ENCODE peak calls at places on chromosomes 2 and 18, in eight cellular contexts. D, R, V, G, N, C, Q and L are unnamed samples.

GRCh38 chr2:238045575-238045974 is 15.2 kb upstream of the SCLY start:
- DNase-seq in D (no peak), R (no peak), V (no peak), G (no peak), N (no peak), C (no peak), Q (no peak), L (no peak)

GRCh38 chr2:89850881-89851582 is 1159.6 kb downstream of the RPIA start:
- DNase-seq in D (no peak), R (no peak), V (no peak), G (no peak), N (no peak), C (no peak), Q (no peak), L (no peak)

GRCh38 chr2:230924470-230925341 is at the start of gene GPR55:
- DNase-seq in D (peak; percentile 90), R (peak; percentile 48), V (no peak), G (no peak), N (no peak), C (no peak), Q (no peak), L (peak; percentile 56)

GRCh38 chr18:51153659-51154371 is 43.7 kb downstream of the MEX3C start:
- DNase-seq in D (peak; percentile 36), R (no peak), V (no peak), G (no peak), N (no peak), C (no peak), Q (no peak), L (peak; percentile 54)

GRCh38 chr2:237091779-237092436 is 6.2 kb downstream of the COPS8 start:
- DNase-seq in D (no peak), R (no peak), V (peak; percentile 27), G (peak; percentile 86), N (peak; percentile 90), C (no peak), Q (no peak), L (no peak)

GRCh38 chr18:47204908-47205522 is 28.9 kb upstream of the IER3IP1 start:
- DNase-seq in D (peak; percentile 38), R (no peak), V (peak; percentile 41), G (peak; percentile 55), N (peak; percentile 68), C (no peak), Q (peak; percentile 15), L (peak; percentile 75)

GRCh38 chr18:72458256-72458655 is 85.9 kb downstream of the CBLN2 start:
- DNase-seq in D (no peak), R (no peak), V (no peak), G (no peak), N (no peak), C (no peak), Q (no peak), L (no peak)

GRCh38 chr18:55448390-55448789 is 139.6 kb downstream of the TCF4 start:
- DNase-seq in D (no peak), R (no peak), V (no peak), G (no peak), N (no peak), C (no peak), Q (no peak), L (no peak)

GRCh38 chr2:107810734-107811133 is 16.0 kb upstream of the RGPD4 start:
- DNase-seq in D (peak; percentile 21), R (no peak), V (no peak), G (no peak), N (no peak), C (no peak), Q (no peak), L (no peak)

GRCh38 chr2:45497355-45497754 is 113.7 kb downstream of the SRBD1 start:
- DNase-seq in D (no peak), R (no peak), V (peak; percentile 0), G (no peak), N (peak; percentile 42), C (no peak), Q (no peak), L (no peak)

GRCh38 chr18:12890500-12890899 is 6.5 kb upstream of the PTPN2 start:
- DNase-seq in D (no peak), R (no peak), V (no peak), G (no peak), N (peak; percentile 29), C (no peak), Q (no peak), L (no peak)

GRCh38 chr2:60483400-60483799 is 70.1 kb downstream of the BCL11A start:
- DNase-seq in D (no peak), R (no peak), V (peak; percentile 81), G (peak; percentile 38), N (peak; percentile 64), C (no peak), Q (peak; percentile 59), L (no peak)

GRCh38 chr2:172929644-172930043 is 146.0 kb upstream of the MAP3K20 start:
- DNase-seq in D (no peak), R (no peak), V (no peak), G (no peak), N (peak; percentile 30), C (no peak), Q (no peak), L (no peak)

GRCh38 chr2:240820014-240820606 is at the start of gene KIF1A:
- DNase-seq in D (peak; percentile 98), R (no peak), V (no peak), G (no peak), N (no peak), C (no peak), Q (no peak), L (no peak)

GRCh38 chr2:196821195-196821594 is 12.0 kb upstream of the C2orf66 start:
- DNase-seq in D (no peak), R (no peak), V (peak; percentile 58), G (peak; percentile 38), N (peak; percentile 77), C (no peak), Q (no peak), L (no peak)

GRCh38 chr2:235639387-235639786 is 145.5 kb downstream of the AGAP1 start:
- DNase-seq in D (no peak), R (no peak), V (peak; percentile 90), G (peak; percentile 98), N (peak; percentile 96), C (no peak), Q (peak; percentile 60), L (peak; percentile 35)

GRCh38 chr18:34159691-34160185 is 65.0 kb downstream of the NOL4 start:
- DNase-seq in D (no peak), R (no peak), V (no peak), G (no peak), N (no peak), C (no peak), Q (no peak), L (no peak)

GRCh38 chr2:27736031-27736889 is 35.3 kb upstream of the MRPL33 start:
- DNase-seq in D (no peak), R (no peak), V (no peak), G (no peak), N (no peak), C (no peak), Q (no peak), L (no peak)
- H3K4me3 ChIP-seq in D (peak overlapping the region; percentile 71), R (peak overlapping the region; percentile 62), V (no peak overlapping the region), G (peak overlapping the region; percentile 70), N (no peak overlapping the region), C (peak overlapping the region; percentile 55), Q (no peak overlapping the region), L (no peak overlapping the region)

GRCh38 chr2:188181035-188181434 is 110.6 kb upstream of the GULP1 start:
- DNase-seq in D (no peak), R (no peak), V (no peak), G (peak; percentile 19), N (no peak), C (no peak), Q (peak; percentile 10), L (no peak)
- H3K4me3 ChIP-seq in D (no peak overlapping the region), R (no peak overlapping the region), V (no peak overlapping the region), G (no peak overlapping the region), N (no peak overlapping the region), C (no peak overlapping the region), Q (no peak overlapping the region), L (no peak overlapping the region)

GRCh38 chr2:221572180-221572820 is at the start of gene EPHA4:
- DNase-seq in D (peak; percentile 96), R (peak; percentile 87), V (peak; percentile 72), G (peak; percentile 90), N (peak; percentile 67), C (peak; percentile 91), Q (peak; percentile 78), L (peak; percentile 93)

GRCh38 chr2:221569342-221570278 is 2.5 kb downstream of the EPHA4 start:
- DNase-seq in D (peak; percentile 58), R (no peak), V (no peak), G (no peak), N (no peak), C (no peak), Q (no peak), L (no peak)

GRCh38 chr2:221571108-221571390 is 1.1 kb downstream of the EPHA4 start:
- DNase-seq in D (no peak), R (peak; percentile 45), V (peak; percentile 19), G (peak; percentile 48), N (no peak), C (no peak), Q (no peak), L (no peak)

GRCh38 chr2:221571391-221572179 is 519 bp downstream of the EPHA4 start:
- DNase-seq in D (peak; percentile 67), R (peak; percentile 55), V (peak; percentile 32), G (peak; percentile 71), N (peak; percentile 15), C (no peak), Q (peak; percentile 34), L (peak; percentile 32)

DNA sequence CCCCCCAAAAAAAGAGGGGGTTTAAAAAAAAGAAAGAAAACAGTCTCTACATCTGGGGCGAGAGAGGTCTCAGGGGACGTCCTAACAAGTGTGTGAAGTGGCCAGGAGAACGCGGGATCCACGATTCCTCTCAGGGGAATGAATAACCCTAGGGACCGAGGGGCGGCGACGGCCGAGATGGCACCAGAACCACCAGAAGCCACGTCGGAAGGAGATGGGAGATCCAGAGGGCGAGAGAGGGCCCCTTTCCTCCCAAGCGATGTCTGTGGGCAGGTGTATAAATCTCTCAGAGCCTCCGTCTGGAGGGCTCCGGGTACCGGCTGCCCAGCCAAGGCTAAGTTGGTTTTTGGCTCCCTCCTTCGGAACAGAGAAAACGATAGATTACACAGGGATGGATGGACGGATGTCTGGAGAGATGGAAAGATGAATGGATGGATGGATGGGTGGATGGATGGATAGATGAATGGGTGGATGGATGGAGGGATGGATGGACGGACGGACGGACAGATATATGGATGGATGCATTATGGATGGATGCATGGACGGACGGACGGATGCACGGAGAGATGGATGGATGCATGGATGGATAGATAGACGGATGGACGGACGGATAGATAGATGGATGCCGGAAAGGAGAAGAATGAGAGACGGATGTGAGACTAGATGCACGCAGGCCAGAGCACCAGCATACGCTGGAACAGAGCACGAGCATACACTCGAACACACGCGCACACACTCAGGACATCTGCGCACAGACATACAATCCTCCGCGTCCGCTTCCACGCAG is 1.6 kb downstream of the EPHA4 start:
- DNase-seq in D (peak; percentile 45), R (no peak), V (peak; percentile 6), G (peak; percentile 34), N (peak; percentile 6), C (no peak), Q (no peak), L (peak; percentile 32)
- H3K4me3 ChIP-seq in D (peak overlapping the region; percentile 67), R (peak overlapping the region; percentile 75), V (peak overlapping the region; percentile 76), G (peak overlapping the region; percentile 100), N (no peak overlapping the region), C (peak overlapping the region; percentile 58), Q (peak overlapping the region; percentile 43), L (no peak overlapping the region)

GRCh38 chr2:85697716-85698115 is 3.6 kb downstream of the GNLY start:
- DNase-seq in D (no peak), R (no peak), V (no peak), G (no peak), N (no peak), C (no peak), Q (no peak), L (no peak)
- H3K4me3 ChIP-seq in D (no peak overlapping the region), R (no peak overlapping the region), V (no peak overlapping the region), G (no peak overlapping the region), N (no peak overlapping the region), C (no peak overlapping the region), Q (no peak overlapping the region), L (no peak overlapping the region)

GRCh38 chr18:59141294-59142068 is 1.8 kb downstream of the SEC11C start:
- DNase-seq in D (no peak), R (no peak), V (no peak), G (no peak), N (no peak), C (no peak), Q (no peak), L (no peak)
- H3K4me3 ChIP-seq in D (no peak overlapping the region), R (no peak overlapping the region), V (no peak overlapping the region), G (no peak overlapping the region), N (no peak overlapping the region), C (no peak overlapping the region), Q (no peak overlapping the region), L (no peak overlapping the region)